ENCODE peak calls at places on chromosomes 16 and 17, in eight cellular contexts. Z is Peyer's patch; Q is RWPE1; F is stimulated activated CD8-positive, alpha-beta memory T cell treated with anti-CD3 and anti-CD28 coated beads, Interleukin-12 subunit alpha, Interleukin-12 subunit beta, amount 100 ng/mL, for 4 hours; V is Daoy; Y is activated CD4-positive, alpha-beta T cell treated with anti-CD3 and anti-CD28 coated beads, Interleukin-2, amount 10 ng/mL, durations not matched to agents 7 days and 5 days; B is heart left ventricle; A is NCI-H1930. T is an unnamed sample.

GRCh38 chr17:8754890-8755289 is 3.5 kb downstream of the SPDYE4 start:
- DNase-seq in V (no peak), Y (no peak), F (no peak), B (no peak), Q (no peak), A (no peak), Z (no peak), T (no peak)

GRCh38 chr16:31181102-31181830 is 1.3 kb downstream of the FUS start:
- DNase-seq in Y (peak), B (peak), F (no peak), V (peak), Z (peak), A (no peak), Q (peak), T (peak)

GRCh38 chr17:31935512-31935911 is 1.3 kb upstream of the SUZ12 start:
- DNase-seq in B (no peak), Q (no peak), A (no peak), Z (no peak), F (no peak), Y (no peak), V (no peak), T (no peak)

GRCh38 chr16:4987580-4988374 is 29.6 kb downstream of the SEC14L5 start:
- DNase-seq in A (no peak), B (no peak), F (no peak), V (no peak), Q (no peak), Z (peak), Y (no peak), T (peak)

GRCh38 chr17:6323626-6324356 is 111.1 kb downstream of the AIPL1 start:
- DNase-seq in A (no peak), B (peak), Z (no peak), Y (no peak), Q (peak), F (no peak), V (peak), T (no peak)

GRCh38 chr17:7886227-7887037 is 2.2 kb upstream of the CHD3 start:
- DNase-seq in A (no peak), Q (no peak), F (no peak), V (peak), Z (peak), B (peak), Y (peak), T (peak)

GRCh38 chr16:68086860-68087268 is 1.7 kb downstream of the NFATC3 start:
- DNase-seq in A (no peak), V (no peak), Y (no peak), Z (no peak), B (no peak), F (no peak), Q (no peak), T (no peak)

GRCh38 chr17:58531661-58532554 is 17.5 kb upstream of the MTMR4 start:
- DNase-seq in Z (peak), V (peak), Q (peak), Y (peak), B (peak), F (peak), A (peak), T (peak)

GRCh38 chr17:79667121-79667715 is 56.4 kb upstream of the RBFOX3 start:
- DNase-seq in Q (no peak), V (no peak), Y (no peak), F (no peak), A (no peak), B (no peak), Z (no peak), T (no peak)

GRCh38 chr16:19644877-19645276 is 73.2 kb downstream of the KNOP1 start:
- DNase-seq in B (peak), Z (no peak), A (no peak), V (no peak), Q (no peak), Y (no peak), F (no peak), T (no peak)

GRCh38 chr16:5575121-5575520 is 477.5 kb upstream of the EEF2KMT start:
- DNase-seq in A (no peak), F (no peak), Z (no peak), Q (no peak), Y (no peak), B (no peak), V (no peak), T (no peak)

GRCh38 chr17:7894226-7894625 is 5.6 kb downstream of the CHD3 start:
- DNase-seq in Q (no peak), Y (no peak), Z (no peak), A (no peak), B (peak), V (no peak), F (no peak), T (no peak)

GRCh38 chr16:26830716-26831115 is 236.0 kb upstream of the C16orf82 start:
- DNase-seq in B (no peak), F (no peak), Y (no peak), A (no peak), Q (no peak), Z (no peak), V (no peak), T (no peak)

GRCh38 chr17:62790554-62790953 is 17.6 kb downstream of the MARCHF10 start:
- DNase-seq in A (no peak), B (no peak), Y (no peak), Z (no peak), V (peak), Q (no peak), F (no peak), T (no peak)

GRCh38 chr17:63448655-63449054 is 2.5 kb upstream of the CYB561 start:
- DNase-seq in F (no peak), Q (no peak), A (no peak), Y (no peak), Z (no peak), B (no peak), V (no peak), T (no peak)

GRCh38 chr17:72726936-72727335 is 365.6 kb downstream of the SLC39A11 start:
- DNase-seq in Y (peak), V (peak), A (no peak), Z (no peak), F (no peak), Q (no peak), B (no peak), T (no peak)

GRCh38 chr16:68506331-68507053 is 32.6 kb upstream of the ZFP90 start:
- DNase-seq in Y (no peak), V (no peak), F (no peak), Z (no peak), B (no peak), Q (no peak), A (no peak), T (peak)

GRCh38 chr17:76681222-76682137 is 29.3 kb downstream of the MXRA7 start:
- DNase-seq in Y (peak), A (peak), B (peak), Q (peak), V (peak), Z (peak), F (peak), T (peak)